ENCODE peak calls at places on chromosomes 7 and 10, in eight cellular contexts. N is spleen, F is esophagus muscularis mucosa, U is A549, H is Peyer's patch, T is stomach, P is GM12891, K is heart left ventricle. O is an unnamed sample.

GRCh38 chr7:121339082-121339481 is 10.3 kb downstream of the WNT16 start:
- DNase-seq in H (no peak), N (no peak), K (no peak), U (no peak), P (no peak), F (no peak), T (no peak), O (no peak)

GRCh38 chr10:6140141-6140841 is 51.5 kb downstream of the RBM17 start:
- DNase-seq in U (no peak), P (no peak), H (no peak), K (no peak), T (peak; percentile 33), N (peak; percentile 87), F (no peak), O (no peak)

GRCh38 chr10:132201111-132201989 is 14.6 kb downstream of the DPYSL4 start:
- DNase-seq in P (no peak), K (peak; percentile 45), U (no peak), N (peak; percentile 67), F (no peak), H (no peak), T (no peak), O (peak; percentile 48)

GRCh38 chr7:41969713-41970112 is 266.8 kb upstream of the INHBA start:
- DNase-seq in F (no peak), K (no peak), T (no peak), P (no peak), N (no peak), H (no peak), U (no peak), O (no peak)

GRCh38 chr7:139990571-139990970 is 72.2 kb downstream of the PARP12 start:
- DNase-seq in N (no peak), T (no peak), U (no peak), F (no peak), K (no peak), H (no peak), P (no peak), O (no peak)

GRCh38 chr10:88082806-88083596 is 219.6 kb downstream of the PTEN start:
- DNase-seq in U (no peak), P (no peak), T (no peak), N (no peak), F (no peak), H (no peak), K (no peak), O (no peak)

GRCh38 chr7:2274666-2275065 is 32.6 kb downstream of the NUDT1 start:
- DNase-seq in P (no peak), T (no peak), H (no peak), N (no peak), F (no peak), K (peak; percentile 39), U (no peak), O (no peak)

GRCh38 chr7:149126662-149127321 is 668 bp upstream of the ZNF425 start:
- DNase-seq in K (peak; percentile 76), U (peak; percentile 63), F (no peak), T (peak; percentile 46), H (peak; percentile 72), N (peak; percentile 94), P (peak; percentile 55), O (peak; percentile 65)

GRCh38 chr10:110398419-110399162 is 93.9 kb upstream of the SMNDC1 start:
- DNase-seq in N (no peak), K (no peak), F (no peak), T (peak; percentile 79), H (peak; percentile 83), P (no peak), U (peak; percentile 98), O (peak; percentile 83)

GRCh38 chr10:130013938-130014733 is 50.1 kb upstream of the EBF3 start:
- DNase-seq in K (no peak), P (no peak), H (no peak), N (no peak), F (peak; percentile 86), T (no peak), U (no peak), O (no peak)

GRCh38 chr7:20310963-20311742 is 19.5 kb upstream of the ITGB8 start:
- DNase-seq in K (no peak), H (no peak), N (no peak), P (no peak), F (no peak), T (no peak), U (no peak), O (no peak)

GRCh38 chr10:43361532-43362190 is 9.8 kb upstream of the FXYD4 start:
- DNase-seq in F (no peak), K (no peak), U (no peak), H (no peak), T (no peak), P (no peak), N (no peak), O (no peak)

GRCh38 chr10:80371462-80371861 is 14.9 kb downstream of the DYDC2 start:
- DNase-seq in H (no peak), U (no peak), N (no peak), P (no peak), T (no peak), K (no peak), F (peak; percentile 88), O (no peak)

GRCh38 chr10:121845044-121845784 is 82.6 kb downstream of the ATE1 start:
- DNase-seq in K (no peak), N (no peak), U (no peak), H (no peak), F (no peak), P (no peak), T (no peak), O (no peak)

GRCh38 chr7:93948873-93949272 is 27.3 kb downstream of the GNG11 start:
- DNase-seq in N (no peak), F (no peak), H (no peak), U (no peak), P (no peak), K (no peak), T (no peak), O (no peak)

GRCh38 chr7:133530682-133531081 is 277.8 kb downstream of the EXOC4 start:
- DNase-seq in N (no peak), U (no peak), F (no peak), P (no peak), H (no peak), T (no peak), K (no peak), O (no peak)

GRCh38 chr10:52452600-52453493 is 138.8 kb downstream of the DKK1 start:
- DNase-seq in F (no peak), U (no peak), T (no peak), H (no peak), N (no peak), P (no peak), K (no peak), O (no peak)

GRCh38 chr7:149865437-149865836 is 8.3 kb upstream of the ATP6V0E2 start:
- DNase-seq in U (no peak), H (no peak), F (no peak), P (no peak), N (peak; percentile 89), T (peak; percentile 36), K (no peak), O (no peak)

DNA sequence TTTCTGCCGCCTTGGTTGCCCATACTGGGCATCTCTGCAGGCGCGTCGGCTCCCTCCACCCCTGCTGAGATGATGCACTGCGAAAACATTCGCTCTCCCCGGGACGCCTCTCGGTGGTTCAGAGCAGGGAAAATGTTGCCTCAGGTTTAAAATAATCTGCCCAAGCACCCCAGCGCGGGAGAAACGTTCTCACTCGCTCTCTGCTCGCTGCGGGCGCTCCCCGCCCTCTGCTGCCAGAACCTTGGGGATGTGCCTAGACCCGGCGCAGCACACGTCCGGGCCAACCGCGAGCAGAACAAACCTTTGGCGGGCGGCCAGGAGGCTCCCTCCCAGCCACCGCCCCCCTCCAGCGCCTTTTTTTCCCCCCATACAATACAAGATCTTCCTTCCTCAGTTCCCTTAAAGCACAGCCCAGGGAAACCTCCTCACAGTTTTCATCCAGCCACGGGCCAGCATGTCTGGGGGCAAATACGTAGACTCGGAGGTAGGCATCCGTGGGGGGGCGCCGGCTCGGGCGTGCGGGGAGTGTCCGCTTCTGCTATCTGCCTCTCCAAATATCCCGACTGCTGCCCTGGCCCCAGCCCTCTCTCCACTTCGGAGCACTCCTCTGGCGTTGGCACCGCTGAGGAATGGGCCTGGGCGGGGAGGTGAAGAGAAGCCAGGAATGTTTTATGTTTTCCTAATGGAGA is at the start of gene CAV1:
- DNase-seq in U (peak; percentile 93), N (peak; percentile 89), H (peak; percentile 70), K (peak; percentile 91), T (peak; percentile 65), P (no peak), F (no peak), O (peak; percentile 82)
- TF ChIP-seq POLR2A in U (peak; percentile 8), N (peak; percentile 73), H (peak; percentile 5), K (no peak), T (peak; percentile 18), P (no peak), F (peak; percentile 32), O (no peak)

DNA sequence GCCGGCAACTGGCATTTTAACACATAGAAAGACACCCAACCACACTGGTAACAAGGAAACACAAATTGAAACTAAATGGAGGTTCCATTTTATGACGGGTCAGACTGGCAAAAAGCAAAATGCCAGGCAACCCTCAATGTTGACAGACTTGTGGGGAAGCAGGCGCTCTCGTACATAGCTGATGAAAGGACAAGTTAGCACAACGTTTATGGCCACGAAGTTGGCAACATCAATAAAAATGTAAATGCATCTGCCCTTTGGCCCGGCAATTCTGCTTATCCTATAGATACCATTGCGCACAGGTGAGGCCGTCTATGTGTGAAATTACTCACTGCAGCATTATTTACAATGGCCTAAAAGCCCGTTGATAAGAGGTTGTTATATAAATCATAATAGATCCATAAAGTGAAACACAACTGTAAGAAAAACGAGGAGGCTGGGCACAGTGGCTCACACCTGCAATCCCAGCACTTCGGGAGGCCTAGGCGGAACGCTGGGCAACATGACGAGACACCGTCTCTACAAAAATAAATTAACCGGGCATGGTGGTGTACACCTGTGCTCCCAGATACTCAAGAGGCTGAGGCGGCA is 39.8 kb downstream of the FOXL3 start:
- DNase-seq in T (peak; percentile 68), P (no peak), H (peak; percentile 76), U (no peak), F (no peak), N (no peak), K (no peak), O (no peak)
- TF ChIP-seq POLR2A in T (no peak), P (no peak), H (no peak), U (no peak), F (no peak), N (no peak), K (no peak), O (no peak)

DNA sequence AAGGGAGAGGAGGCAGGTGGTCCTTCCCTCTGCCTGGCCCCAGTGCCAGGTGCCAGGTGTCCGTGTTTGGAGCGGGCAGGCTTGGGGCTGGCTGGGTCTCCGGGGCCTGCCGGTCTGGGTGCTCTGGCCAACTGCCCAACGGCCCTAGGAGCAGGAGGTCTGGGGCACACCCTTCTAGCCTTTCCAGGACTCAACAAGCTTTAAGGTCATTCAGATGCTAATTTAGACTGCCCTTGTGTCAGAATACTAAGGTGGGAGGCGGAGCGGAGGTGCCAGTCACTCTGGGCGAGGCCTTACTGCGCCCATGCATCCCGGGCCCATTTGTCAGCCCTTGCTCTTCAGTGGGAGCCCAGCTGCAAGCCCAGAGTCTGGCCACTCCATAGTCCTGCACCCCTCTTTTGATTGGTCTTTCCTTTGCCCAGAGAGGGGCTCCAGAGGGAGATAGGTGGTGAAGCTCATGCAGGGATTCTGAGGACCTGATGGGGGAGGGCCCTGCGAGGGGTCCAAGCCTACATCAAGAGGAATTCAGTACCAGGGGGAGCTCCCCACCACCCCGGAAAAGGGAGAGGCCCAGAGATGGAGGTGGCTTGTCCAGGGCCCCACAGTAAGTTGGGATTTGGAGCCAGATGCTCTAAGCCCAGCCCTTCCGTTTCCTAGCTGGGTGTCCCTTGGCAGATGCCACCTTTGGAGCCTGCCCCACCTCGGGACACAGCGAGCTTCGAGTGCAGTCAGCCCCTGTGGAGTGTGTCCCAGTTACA is 1.3 kb downstream of the PGAM2 start:
- DNase-seq in K (peak; percentile 72), T (no peak), F (no peak), H (peak; percentile 47), U (no peak), N (peak; percentile 72), P (no peak), O (peak; percentile 50)
- TF ChIP-seq POLR2A in K (no peak), T (no peak), F (no peak), H (no peak), U (no peak), N (no peak), P (peak; percentile 7), O (no peak)

GRCh38 chr7:315516-316265 is 25.7 kb downstream of the FOXL3 start:
- DNase-seq in N (peak; percentile 38), P (no peak), F (no peak), H (no peak), T (no peak), K (peak; percentile 11), U (no peak), O (no peak)
- TF ChIP-seq POLR2A in N (no peak), P (no peak), F (no peak), H (no peak), T (no peak), K (no peak), U (no peak), O (no peak)

O was measured in right lobe of liver.